ENCODE peak calls at places on chromosomes 11 and 22, in four cellular contexts. V is cardiac muscle cell, T is tibial nerve, D is endodermal cell. S is an unnamed sample.

GRCh38 chr11:118202599-118203422 is 22.0 kb downstream of the JAML start:
- DNase-seq in V (no peak), T (no peak), D (no peak), S (no peak)

GRCh38 chr11:8231979-8232378 is 31.7 kb downstream of the LMO1 start:
- DNase-seq in V (no peak), T (no peak), D (no peak), S (no peak)

GRCh38 chr11:9002920-9003572 is 755 bp downstream of the NRIP3 start:
- DNase-seq in T (no peak), V (no peak), D (no peak), S (peak; percentile 16)

GRCh38 chr11:120057595-120058581 is 80.0 kb downstream of the TRIM29 start:
- DNase-seq in D (peak; percentile 89), T (no peak), V (peak; percentile 18), S (no peak)

GRCh38 chr11:96254087-96254486 is 88.9 kb downstream of the MAML2 start:
- DNase-seq in T (no peak), D (no peak), V (peak; percentile 94), S (no peak)

GRCh38 chr22:33451851-33452469 is 393.8 kb upstream of the SYN3 start:
- DNase-seq in V (no peak), D (no peak), T (no peak), S (no peak)

GRCh38 chr11:77072851-77073327 is 6.1 kb downstream of the CAPN5 start:
- DNase-seq in V (no peak), T (no peak), D (peak; percentile 38), S (no peak)

GRCh38 chr11:118001494-118001971 is 15.3 kb downstream of the IL10RA start:
- DNase-seq in D (no peak), T (no peak), V (no peak), S (no peak)

GRCh38 chr11:95503047-95503446 is 272.0 kb upstream of the SESN3 start:
- DNase-seq in V (peak; percentile 61), D (no peak), T (no peak), S (no peak)

GRCh38 chr11:72331761-72332160 is 87.8 kb upstream of the PHOX2A start:
- DNase-seq in D (no peak), T (no peak), V (no peak), S (no peak)

GRCh38 chr11:86101493-86101892 is 32.6 kb upstream of the PICALM start:
- DNase-seq in T (no peak), V (no peak), D (no peak), S (no peak)

GRCh38 chr11:124970925-124971324 is 16.9 kb downstream of the CCDC15 start:
- DNase-seq in D (peak; percentile 58), V (peak; percentile 50), T (no peak), S (no peak)
- TF ChIP-seq CTCF in D (peak; percentile 62), V (no peak), T (no peak), S (no peak)

GRCh38 chr11:102325088-102325487 is 7.8 kb downstream of the BIRC3 start:
- DNase-seq in V (no peak), D (no peak), T (no peak), S (no peak)
- TF ChIP-seq CTCF in V (no peak), D (peak; percentile 52), T (no peak), S (no peak)

DNA sequence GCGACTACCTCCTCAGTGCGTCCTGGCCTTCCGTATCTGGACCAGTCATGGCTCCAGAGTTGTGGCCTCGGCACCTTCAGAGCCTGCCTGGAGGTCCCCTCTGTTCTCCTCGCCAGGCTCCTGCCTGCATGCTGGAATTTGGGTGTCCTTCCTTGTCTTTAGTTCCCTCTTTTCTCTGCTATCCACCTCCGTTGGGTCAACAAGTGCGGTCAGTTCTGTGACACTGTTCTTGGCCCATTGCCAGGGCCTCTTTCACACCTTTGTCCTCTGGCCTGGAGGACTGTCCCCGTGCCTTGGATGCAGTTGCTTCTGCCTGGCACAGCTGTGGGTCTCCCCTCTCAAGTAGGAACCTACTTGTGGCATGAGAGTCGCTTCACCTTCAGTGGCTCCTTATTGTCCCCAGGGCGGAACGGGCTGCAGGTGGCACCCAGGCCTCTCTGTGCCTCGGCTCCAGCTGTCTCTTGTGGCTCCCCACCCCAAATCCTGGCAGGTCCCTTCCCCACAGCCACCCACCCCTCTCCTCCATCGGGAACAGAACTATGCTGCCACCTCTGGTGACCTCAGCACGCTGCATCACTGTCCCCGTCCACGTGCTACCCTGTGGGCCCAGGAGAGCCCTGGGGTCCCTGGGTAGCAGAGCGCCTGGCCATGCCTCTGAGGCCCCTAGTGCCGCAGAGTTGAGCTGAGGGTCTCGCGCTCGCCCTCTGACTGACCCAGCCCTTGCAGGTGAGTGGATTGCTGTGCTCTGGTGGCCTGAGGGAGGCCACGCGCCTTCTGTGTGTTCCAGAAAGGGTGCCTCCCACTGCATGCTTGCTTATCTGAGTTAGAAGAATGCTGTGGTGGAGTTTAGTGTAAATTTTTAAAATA is 4.7 kb downstream of the DGCR8 start:
- DNase-seq in V (peak; percentile 21), T (no peak), D (peak; percentile 92), S (peak; percentile 65)
- TF ChIP-seq CTCF in V (peak; percentile 40), T (no peak), D (peak; percentile 75), S (peak; percentile 45)

GRCh38 chr11:16167706-16168487 is 188.4 kb downstream of the SOX6 start:
- DNase-seq in T (no peak), D (no peak), V (no peak), S (no peak)
- TF ChIP-seq CTCF in T (no peak), D (no peak), V (no peak), S (no peak)

DNA sequence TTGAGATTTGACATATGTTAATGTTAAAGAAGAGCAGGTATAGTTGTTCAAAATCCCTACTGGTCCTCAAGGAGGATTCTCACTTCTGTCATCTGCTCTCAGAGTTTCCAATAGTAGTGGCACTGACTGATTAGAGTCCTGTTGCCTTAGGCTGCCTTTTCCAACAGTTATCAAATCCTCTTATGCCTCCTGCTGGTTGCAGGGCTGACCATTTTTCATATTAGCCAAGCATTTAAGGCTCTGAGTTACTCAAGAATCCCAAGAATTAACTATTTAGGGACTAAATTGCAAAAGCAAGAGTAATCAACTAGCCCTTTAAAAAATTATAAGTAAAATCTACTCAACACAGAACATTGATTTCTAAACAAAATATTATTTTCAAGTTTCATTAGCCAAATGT is 212.0 kb upstream of the CHORDC1 start:
- DNase-seq in V (no peak), T (no peak), D (peak; percentile 47), S (no peak)
- TF ChIP-seq CTCF in V (no peak), T (no peak), D (peak; percentile 56), S (no peak)